ENCODE peak calls at places on chromosomes 11 and 22, in nine cellular contexts. S is hepatocyte; N is EH; Q is NCI-H748 treated with DMSO at 0.1 percent for 48 hours; V is Calu3; O is activated naive CD8-positive, alpha-beta T cell treated with anti-CD3 and anti-CD28 coated beads, Interleukin-2, amount 50 U/mL, for 16 hours; C is tibial nerve; K is Caco-2; R is nucleus accumbens. G is an unnamed sample.

GRCh38 chr11:4704054-4704789 is at the start of gene MMP26:
- DNase-seq in S (no peak), N (no peak), Q (peak; percentile 93), V (no peak), O (no peak), C (no peak), K (no peak), R (no peak), G (no peak)

GRCh38 chr11:35945137-35945518 is 1.3 kb downstream of the LDLRAD3 start:
- DNase-seq in S (no peak), N (no peak), Q (no peak), V (no peak), O (no peak), C (no peak), K (no peak), R (no peak), G (no peak)

GRCh38 chr11:1699771-1700170 is 2.8 kb downstream of the KRTAP5-6 start:
- DNase-seq in S (no peak), N (no peak), Q (no peak), V (no peak), O (no peak), C (no peak), K (no peak), R (no peak), G (no peak)

GRCh38 chr11:130478881-130479280 is 30.4 kb downstream of the ADAMTS15 start:
- DNase-seq in S (no peak), N (peak; percentile 59), Q (no peak), V (no peak), O (no peak), C (peak; percentile 7), K (no peak), R (no peak), G (no peak)

GRCh38 chr22:39097098-39098020 is at the start of gene APOBEC3H:
- DNase-seq in S (no peak), N (peak; percentile 26), Q (no peak), V (peak; percentile 21), O (no peak), C (peak; percentile 25), K (no peak), R (no peak), G (no peak)

GRCh38 chr22:20316844-20317401 is 2.9 kb downstream of the DGCR6L start:
- DNase-seq in S (no peak), N (no peak), Q (no peak), V (no peak), O (no peak), C (no peak), K (no peak), R (no peak), G (no peak)

GRCh38 chr11:65522640-65523322 is 2.1 kb upstream of the SCYL1 start:
- DNase-seq in S (no peak), N (no peak), Q (no peak), V (no peak), O (no peak), C (no peak), K (peak; percentile 79), R (no peak), G (no peak)

GRCh38 chr11:44031549-44031948 is 16.2 kb upstream of the ACCSL start:
- DNase-seq in S (no peak), N (no peak), Q (no peak), V (no peak), O (no peak), C (no peak), K (no peak), R (no peak), G (no peak)

GRCh38 chr22:42887523-42888507 is 30.7 kb upstream of the ARFGAP3 start:
- DNase-seq in S (peak; percentile 87), N (no peak), Q (no peak), V (peak; percentile 71), O (no peak), C (no peak), K (peak; percentile 26), R (no peak), G (no peak)

GRCh38 chr22:17518379-17518778 is 44.9 kb upstream of the SLC25A18 start:
- DNase-seq in S (no peak), N (no peak), Q (no peak), V (no peak), O (no peak), C (no peak), K (no peak), R (no peak), G (no peak)

GRCh38 chr11:14687943-14688627 is 44.5 kb downstream of the PDE3B start:
- DNase-seq in S (no peak), N (no peak), Q (no peak), V (no peak), O (no peak), C (no peak), K (no peak), R (no peak), G (no peak)

GRCh38 chr11:786235-787083 is 3.4 kb downstream of the CEND1 start:
- DNase-seq in S (no peak), N (no peak), Q (no peak), V (no peak), O (no peak), C (no peak), K (no peak), R (no peak), G (no peak)

GRCh38 chr22:40218723-40219294 is 41.1 kb downstream of the TNRC6B start:
- DNase-seq in S (peak; percentile 46), N (no peak), Q (no peak), V (no peak), O (no peak), C (no peak), K (peak; percentile 23), R (no peak), G (no peak)

GRCh38 chr11:16280256-16280682 is 76.1 kb downstream of the SOX6 start:
- DNase-seq in S (peak; percentile 10), N (no peak), Q (peak; percentile 98), V (peak; percentile 79), O (no peak), C (no peak), K (no peak), R (no peak), G (peak; percentile 36)

GRCh38 chr22:36332623-36333331 is 55.0 kb downstream of the MYH9 start:
- DNase-seq in S (peak; percentile 71), N (peak; percentile 81), Q (no peak), V (peak; percentile 89), O (no peak), C (no peak), K (no peak), R (no peak), G (peak; percentile 74)

GRCh38 chr11:132770802-132771545 is 761.3 kb downstream of the OPCML start:
- DNase-seq in S (no peak), N (peak; percentile 21), Q (peak; percentile 62), V (no peak), O (no peak), C (no peak), K (no peak), R (no peak), G (no peak)

GRCh38 chr11:24386551-24387404 is 110.1 kb upstream of the LUZP2 start:
- DNase-seq in S (peak; percentile 39), N (peak; percentile 32), Q (no peak), V (peak; percentile 7), O (no peak), C (no peak), K (peak; percentile 17), R (no peak), G (no peak)

GRCh38 chr22:21000987-21001600 is 824 bp downstream of the THAP7 start:
- DNase-seq in S (no peak), N (peak; percentile 23), Q (no peak), V (no peak), O (no peak), C (no peak), K (peak; percentile 28), R (no peak), G (no peak)

GRCh38 chr11:103953797-103954495 is 82.5 kb upstream of the DDI1 start:
- DNase-seq in S (no peak), N (no peak), Q (peak; percentile 16), V (no peak), O (no peak), C (no peak), K (no peak), R (no peak), G (no peak)

GRCh38 chr11:68750197-68750987 is 928 bp downstream of the TESMIN start:
- DNase-seq in S (peak; percentile 46), N (no peak), Q (no peak), V (no peak), O (no peak), C (no peak), K (no peak), R (no peak), G (no peak)

GRCh38 chr11:70556884-70557741 is 158.8 kb downstream of the CTTN start:
- DNase-seq in S (peak; percentile 67), N (peak; percentile 6), Q (no peak), V (peak; percentile 44), O (no peak), C (no peak), K (no peak), R (no peak), G (no peak)

GRCh38 chr22:47190276-47190956 is 428.0 kb downstream of the TBC1D22A start:
- DNase-seq in S (no peak), N (no peak), Q (no peak), V (no peak), O (no peak), C (no peak), K (no peak), R (no peak), G (no peak)

GRCh38 chr11:45332486-45332934 is 46.4 kb upstream of the SYT13 start:
- DNase-seq in S (peak; percentile 56), N (peak; percentile 43), Q (peak; percentile 53), V (peak; percentile 36), O (no peak), C (peak; percentile 27), K (peak; percentile 55), R (no peak), G (peak; percentile 69)

GRCh38 chr11:63870351-63871197 is 31.7 kb downstream of the MARK2 start:
- DNase-seq in S (no peak), N (peak; percentile 25), Q (no peak), V (no peak), O (no peak), C (no peak), K (no peak), R (no peak), G (no peak)

GRCh38 chr11:128764617-128765095 is 70.8 kb downstream of the FLI1 start:
- DNase-seq in S (no peak), N (no peak), Q (peak; percentile 59), V (no peak), O (no peak), C (no peak), K (no peak), R (no peak), G (no peak)

GRCh38 chr11:134660416-134660815 is 248.4 kb upstream of the B3GAT1 start:
- DNase-seq in S (no peak), N (no peak), Q (no peak), V (no peak), O (no peak), C (no peak), K (no peak), R (no peak), G (no peak)

GRCh38 chr11:15663778-15664218 is 549.1 kb downstream of the INSC start:
- DNase-seq in S (no peak), N (peak; percentile 10), Q (peak; percentile 73), V (no peak), O (no peak), C (no peak), K (no peak), R (no peak), G (no peak)

GRCh38 chr11:88644724-88645123 is 307.2 kb upstream of the CTSC start:
- DNase-seq in S (no peak), N (no peak), Q (no peak), V (no peak), O (no peak), C (no peak), K (no peak), R (no peak), G (no peak)

GRCh38 chr11:69088676-69089146 is 40.0 kb downstream of the TPCN2 start:
- DNase-seq in S (peak; percentile 89), N (peak; percentile 79), Q (peak; percentile 47), V (peak; percentile 83), O (no peak), C (peak; percentile 91), K (peak; percentile 94), R (peak; percentile 17), G (peak; percentile 74)

GRCh38 chr22:19709063-19709769 is 5.1 kb upstream of the SEPTIN5 start:
- DNase-seq in S (no peak), N (no peak), Q (no peak), V (no peak), O (no peak), C (no peak), K (no peak), R (no peak), G (no peak)

GRCh38 chr22:35558719-35559118 is 18.1 kb downstream of the RASD2 start:
- DNase-seq in S (no peak), N (no peak), Q (no peak), V (no peak), O (no peak), C (no peak), K (no peak), R (no peak), G (no peak)

G was measured in lung microvascular endothelial cell.